ENCODE peak calls at places on chromosomes 2 and 18, in eight cellular contexts. V is uterus; C is H9; K is HCT116; B is GM13976; W is ovary; H is body of pancreas; S is CD4-positive, alpha-beta T cell. J is an unnamed sample.

GRCh38 chr2:127233710-127234109 is 13.6 kb upstream of the CYP27C1 start:
- DNase-seq in C (no peak), B (no peak), H (no peak), V (no peak), S (no peak), W (no peak), K (no peak), J (no peak)

GRCh38 chr2:15359716-15360531 is 201.2 kb downstream of the NBAS start:
- DNase-seq in C (no peak), S (no peak), K (no peak), H (no peak), B (no peak), V (no peak), W (no peak), J (no peak)

GRCh38 chr2:11022874-11023273 is 111.1 kb downstream of the KCNF1 start:
- DNase-seq in C (no peak), V (no peak), H (no peak), B (no peak), W (no peak), S (no peak), K (peak; percentile 41), J (no peak)

GRCh38 chr2:18413794-18414396 is 146.6 kb downstream of the RDH14 start:
- DNase-seq in S (no peak), W (no peak), H (no peak), K (peak; percentile 24), C (no peak), B (no peak), V (peak; percentile 76), J (no peak)

GRCh38 chr18:73826098-73826497 is 321.5 kb downstream of the FBXO15 start:
- DNase-seq in S (no peak), K (no peak), H (no peak), W (no peak), C (no peak), B (no peak), V (no peak), J (no peak)

GRCh38 chr2:225584821-225585220 is 185.3 kb downstream of the NYAP2 start:
- DNase-seq in S (no peak), W (no peak), V (no peak), K (peak; percentile 10), B (no peak), C (no peak), H (no peak), J (no peak)

GRCh38 chr2:31420936-31421335 is 6.4 kb upstream of the XDH start:
- DNase-seq in C (no peak), S (no peak), V (no peak), W (no peak), K (no peak), B (no peak), H (no peak), J (no peak)

GRCh38 chr18:11501352-11501751 is 108.0 kb upstream of the SLC35G4 start:
- DNase-seq in C (no peak), B (no peak), V (no peak), K (no peak), W (no peak), S (no peak), H (no peak), J (no peak)

GRCh38 chr2:47403829-47404228 is 873 bp downstream of the MSH2 start:
- DNase-seq in V (no peak), C (no peak), H (no peak), B (no peak), S (no peak), W (no peak), K (no peak), J (no peak)

GRCh38 chr2:65046633-65047407 is 9.4 kb upstream of the CEP68 start:
- DNase-seq in W (no peak), C (no peak), S (no peak), K (no peak), V (no peak), H (no peak), B (no peak), J (no peak)

GRCh38 chr2:9905413-9905812 is 46.1 kb upstream of the GRHL1 start:
- DNase-seq in C (no peak), B (no peak), H (no peak), S (no peak), W (no peak), V (no peak), K (no peak), J (no peak)

GRCh38 chr2:41759880-41760279 is 287.9 kb upstream of the PKDCC start:
- DNase-seq in H (no peak), V (no peak), S (no peak), B (no peak), W (no peak), K (no peak), C (no peak), J (no peak)

GRCh38 chr2:239371726-239372686 is 28.8 kb downstream of the HDAC4 start:
- DNase-seq in V (no peak), W (no peak), C (no peak), K (no peak), S (no peak), B (no peak), H (peak; percentile 4), J (no peak)

GRCh38 chr2:230899786-230900185 is 25.3 kb downstream of the GPR55 start:
- DNase-seq in H (no peak), W (no peak), K (no peak), S (no peak), V (no peak), B (no peak), C (peak; percentile 8), J (no peak)

GRCh38 chr2:74703373-74703772 is 49.3 kb downstream of the SEMA4F start:
- DNase-seq in S (no peak), C (no peak), K (no peak), B (no peak), V (no peak), W (no peak), H (no peak), J (no peak)

GRCh38 chr2:238586931-238587775 is 160.4 kb downstream of the ASB1 start:
- DNase-seq in S (no peak), B (no peak), H (no peak), W (no peak), C (peak; percentile 16), V (no peak), K (no peak), J (no peak)

GRCh38 chr18:50586710-50587109 is 26.8 kb downstream of the MAPK4 start:
- DNase-seq in W (no peak), V (no peak), C (no peak), B (no peak), K (no peak), S (no peak), H (no peak), J (no peak)

GRCh38 chr2:194867328-194867727 is 789.7 kb upstream of the SLC39A10 start:
- DNase-seq in V (no peak), W (no peak), S (no peak), K (no peak), H (no peak), C (no peak), B (no peak), J (no peak)

DNA sequence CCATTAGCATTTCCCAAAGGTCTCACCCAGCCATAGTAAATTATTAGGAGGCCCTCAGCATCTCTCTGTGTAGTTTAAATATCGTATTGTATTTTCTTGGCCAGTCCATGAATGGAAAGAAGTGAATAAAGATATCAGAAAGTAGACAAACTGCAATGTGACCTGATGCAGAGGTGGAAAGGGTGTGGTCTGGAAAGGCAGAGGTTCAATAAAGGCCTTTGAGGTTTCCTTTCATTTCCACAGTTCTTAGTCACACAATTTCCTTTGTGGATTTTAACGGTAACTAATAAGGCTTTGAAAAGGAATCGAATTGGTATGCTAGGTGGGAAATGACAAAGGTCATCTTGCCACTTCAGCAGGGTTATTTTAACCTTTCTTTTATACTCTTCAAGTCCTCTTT is 20.1 kb upstream of the WIPF1 start:
- DNase-seq in B (no peak), W (no peak), H (no peak), K (no peak), C (no peak), V (no peak), S (no peak), J (no peak)
- TF ChIP-seq CTCF in B (no peak), W (no peak), H (no peak), K (no peak), C (no peak), V (no peak), S (no peak), J (no peak)

DNA sequence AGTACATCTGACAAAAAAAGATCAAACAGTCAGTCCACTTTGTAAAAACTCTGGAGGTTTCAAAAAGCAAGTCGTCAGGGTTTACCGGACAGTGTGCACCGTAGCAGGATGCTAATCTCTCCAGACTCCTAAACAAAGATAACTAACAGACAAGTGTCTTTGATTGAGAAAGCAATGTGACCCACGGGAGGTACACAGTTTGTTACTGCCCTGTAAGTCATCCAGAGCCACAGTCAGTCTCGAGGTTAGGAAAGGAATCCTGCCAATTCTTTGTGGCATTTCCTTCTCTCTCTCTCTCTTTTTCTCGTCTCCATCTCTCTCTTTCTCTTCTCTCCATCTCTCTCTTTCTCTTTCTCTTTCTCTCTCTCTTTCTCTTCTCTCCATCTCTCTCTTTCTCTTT is 42.8 kb downstream of the LRRTM4 start:
- DNase-seq in S (no peak), B (no peak), H (no peak), W (no peak), K (no peak), C (no peak), V (no peak), J (no peak)
- TF ChIP-seq CTCF in S (no peak), B (no peak), H (no peak), W (no peak), K (no peak), C (no peak), V (no peak), J (no peak)

DNA sequence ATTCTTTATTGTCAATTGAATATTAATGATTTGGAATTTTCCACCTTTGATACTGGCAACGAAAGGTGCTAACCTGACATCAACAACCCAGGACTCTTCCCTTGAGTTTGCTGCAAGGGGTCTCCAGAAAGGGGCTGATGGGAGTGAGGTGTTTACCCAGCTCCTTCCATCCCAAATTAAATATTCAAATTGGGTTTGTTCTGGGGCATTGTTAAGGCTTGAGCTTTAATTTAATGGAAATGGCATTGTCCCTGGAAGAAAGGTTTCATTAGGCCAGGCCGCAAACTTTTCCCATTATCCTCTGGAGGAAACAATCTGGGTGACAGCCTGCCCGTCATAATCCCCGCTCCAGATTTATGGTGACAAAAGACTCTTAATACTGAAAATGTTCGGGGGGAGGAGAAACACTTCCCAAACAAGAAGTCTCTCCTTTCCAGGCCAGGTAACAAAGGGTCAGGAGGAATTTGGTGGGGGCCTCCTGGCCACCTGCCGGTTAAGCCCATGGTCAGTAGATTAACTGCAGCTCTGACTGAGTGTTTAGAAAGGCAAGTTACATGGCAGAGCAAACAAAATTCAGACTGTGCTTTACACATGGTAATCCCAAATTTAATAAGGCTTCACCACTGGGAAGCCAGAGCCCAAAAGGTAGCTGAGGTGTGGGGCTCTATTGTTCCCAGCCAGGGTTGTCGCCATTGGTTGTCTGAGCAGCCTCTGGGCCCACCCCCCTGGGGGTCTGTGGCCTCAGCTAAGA is 151.4 kb upstream of the SIX3 start:
- DNase-seq in H (no peak), C (peak; percentile 50), S (no peak), K (no peak), V (no peak), W (no peak), B (no peak), J (no peak)
- TF ChIP-seq CTCF in H (no peak), C (peak; percentile 19), S (no peak), K (no peak), V (no peak), W (no peak), B (no peak), J (no peak)

GRCh38 chr2:33229646-33230045 is 246.8 kb upstream of the RASGRP3 start:
- DNase-seq in H (no peak), V (no peak), S (no peak), B (no peak), C (no peak), K (no peak), W (no peak), J (no peak)
- TF ChIP-seq CTCF in H (no peak), V (no peak), S (no peak), B (no peak), C (no peak), K (no peak), W (no peak), J (no peak)

GRCh38 chr2:189287982-189288494 is 108.5 kb upstream of the COL5A2 start:
- DNase-seq in S (no peak), C (no peak), W (no peak), K (peak; percentile 34), V (no peak), B (peak; percentile 16), H (no peak), J (no peak)
- TF ChIP-seq CTCF in S (peak; percentile 46), C (peak; percentile 53), W (peak; percentile 58), K (peak; percentile 57), V (peak; percentile 64), B (no peak), H (no peak), J (peak; percentile 53)

J was measured in D721Med.